ENCODE peak calls at places on chromosome 11, in seven cellular contexts. P is choroid plexus epithelial cell, Q is B cell, F is neural progenitor cell, N is breast epithelium, O is chondrocyte, A is left ventricle myocardium inferior. V is an unnamed sample.

GRCh38 chr11:57083641-57084385 is 95.1 kb downstream of the OR5AK2 start:
- DNase-seq in P (no peak), Q (no peak), F (no peak), N (no peak), O (no peak), A (no peak), V (no peak)

GRCh38 chr11:59551651-59552521 is 40.5 kb downstream of the OR4D9 start:
- DNase-seq in P (peak), Q (peak), F (peak), N (no peak), O (no peak), A (no peak), V (peak)

GRCh38 chr11:61963282-61964057 is 4.0 kb downstream of the FTH1 start:
- DNase-seq in P (peak), Q (peak), F (no peak), N (peak), O (no peak), A (no peak), V (no peak)

GRCh38 chr11:65417702-65418430 is 4.7 kb upstream of the NEAT1 start:
- DNase-seq in P (peak), Q (peak), F (no peak), N (no peak), O (no peak), A (peak), V (no peak)

GRCh38 chr11:114321621-114322257 is 25.5 kb downstream of the NNMT start:
- DNase-seq in P (peak), Q (no peak), F (no peak), N (no peak), O (no peak), A (peak), V (no peak)

GRCh38 chr11:14380947-14381555 is 22.1 kb upstream of the RRAS2 start:
- DNase-seq in P (peak), Q (peak), F (peak), N (peak), O (peak), A (peak), V (peak)

GRCh38 chr11:119190531-119190930 is 5.3 kb downstream of the NHERF4 start:
- DNase-seq in P (no peak), Q (no peak), F (no peak), N (no peak), O (peak), A (no peak), V (no peak)

GRCh38 chr11:104199041-104199440 is 35.1 kb upstream of the PDGFD start:
- DNase-seq in P (no peak), Q (no peak), F (no peak), N (no peak), O (no peak), A (no peak), V (no peak)

GRCh38 chr11:45662665-45663485 is 2.5 kb downstream of the CHST1 start:
- DNase-seq in P (peak), Q (no peak), F (peak), N (no peak), O (peak), A (no peak), V (no peak)

GRCh38 chr11:103483996-103484395 is 374.8 kb downstream of the DYNC2H1 start:
- DNase-seq in P (peak), Q (no peak), F (no peak), N (no peak), O (no peak), A (no peak), V (no peak)

GRCh38 chr11:121035823-121036222 is 11.9 kb downstream of the TBCEL start:
- DNase-seq in P (peak), Q (no peak), F (no peak), N (no peak), O (no peak), A (no peak), V (no peak)

DNA sequence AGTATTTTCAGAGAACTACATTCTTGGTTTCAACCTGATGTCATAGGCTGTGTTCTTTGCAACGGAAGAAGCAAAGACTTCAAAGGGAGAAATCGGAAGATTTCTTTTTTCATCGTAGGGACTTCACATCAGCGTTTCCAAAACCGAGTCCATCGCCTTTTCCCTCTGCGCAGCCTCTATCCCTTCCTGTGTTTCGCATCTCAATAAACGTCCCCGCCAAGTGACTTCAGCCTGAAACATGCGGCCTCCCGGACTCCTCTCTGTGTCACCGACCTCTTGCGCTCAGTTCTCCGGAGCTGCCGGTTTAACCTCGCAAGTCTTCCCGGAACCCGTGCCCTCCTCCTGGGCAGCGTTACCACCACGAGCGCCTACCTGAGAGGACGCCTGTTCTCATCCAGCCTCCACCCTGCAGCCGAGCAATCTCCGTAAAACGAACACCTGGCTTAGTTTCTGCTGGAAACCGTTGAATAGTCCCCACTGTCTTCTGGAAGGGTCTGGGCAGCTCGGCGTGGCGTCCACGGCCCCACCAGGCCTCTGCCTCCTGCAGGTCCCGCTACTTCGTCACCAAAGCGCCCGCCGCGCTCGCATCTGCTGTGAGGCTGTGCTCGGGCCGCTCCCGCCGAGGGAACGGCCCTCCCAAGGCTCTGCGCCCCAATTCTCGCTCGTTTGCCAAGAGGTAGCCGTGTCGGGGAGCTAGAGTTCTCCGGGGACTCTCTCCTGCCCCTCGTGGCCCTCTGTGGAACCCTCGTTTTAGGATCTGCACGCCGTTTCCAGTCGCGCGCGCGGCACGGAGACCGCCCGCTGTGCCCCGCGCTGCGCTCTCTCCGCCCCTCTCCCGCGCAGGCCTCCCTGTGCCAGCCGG is at the start of gene GLB1L3:
- DNase-seq in P (peak), Q (peak), F (peak), N (peak), O (no peak), A (no peak), V (peak)
- TF ChIP-seq CTCF in P (peak), Q (peak), F (peak), N (no peak), O (peak), A (peak), V (peak)

GRCh38 chr11:96237759-96238158 is 105.2 kb downstream of the MAML2 start:
- DNase-seq in P (no peak), Q (no peak), F (peak), N (no peak), O (no peak), A (no peak), V (no peak)

GRCh38 chr11:96242971-96243647 is 99.9 kb downstream of the MAML2 start:
- DNase-seq in P (peak), Q (peak), F (peak), N (peak), O (peak), A (peak), V (peak)

GRCh38 chr11:96242191-96242845 is 100.7 kb downstream of the MAML2 start:
- DNase-seq in P (peak), Q (no peak), F (peak), N (no peak), O (no peak), A (no peak), V (no peak)

GRCh38 chr11:96238563-96239166 is 104.3 kb downstream of the MAML2 start:
- DNase-seq in P (peak), Q (no peak), F (no peak), N (no peak), O (no peak), A (no peak), V (no peak)

DNA sequence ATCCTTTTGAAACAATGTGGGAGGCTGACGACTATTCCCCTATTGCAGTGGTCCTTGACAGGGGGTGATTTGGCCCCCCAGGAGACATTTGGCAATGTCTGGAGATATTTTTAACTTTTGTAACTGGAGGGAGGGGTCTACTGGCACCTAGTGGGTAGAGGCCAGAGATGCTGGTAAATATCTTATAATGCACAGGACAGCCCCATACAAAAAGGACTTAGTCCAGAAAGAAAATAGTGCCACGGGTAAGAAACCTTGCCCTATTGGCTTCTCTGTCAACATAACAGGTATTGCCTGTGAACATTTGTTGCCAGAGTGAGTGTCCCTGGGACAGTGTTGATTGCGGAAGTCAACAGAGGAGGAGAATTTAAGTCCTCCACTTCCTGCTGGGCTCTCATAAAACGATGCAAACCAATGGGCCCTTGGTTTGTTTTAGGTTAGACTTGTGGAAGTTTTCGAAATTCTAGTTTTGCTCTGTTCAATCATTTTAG is 101.6 kb downstream of the MAML2 start:
- DNase-seq in P (no peak), Q (no peak), F (no peak), N (peak), O (no peak), A (no peak), V (no peak)
- TF ChIP-seq CTCF in P (peak), Q (no peak), F (peak), N (no peak), O (peak), A (no peak), V (no peak)

GRCh38 chr11:124536520-124536919 is 6.9 kb downstream of the OR8B12 start:
- DNase-seq in P (peak), Q (no peak), F (peak), N (peak), O (no peak), A (peak), V (no peak)
- TF ChIP-seq CTCF in P (peak), Q (no peak), F (peak), N (peak), O (no peak), A (no peak), V (no peak)

DNA sequence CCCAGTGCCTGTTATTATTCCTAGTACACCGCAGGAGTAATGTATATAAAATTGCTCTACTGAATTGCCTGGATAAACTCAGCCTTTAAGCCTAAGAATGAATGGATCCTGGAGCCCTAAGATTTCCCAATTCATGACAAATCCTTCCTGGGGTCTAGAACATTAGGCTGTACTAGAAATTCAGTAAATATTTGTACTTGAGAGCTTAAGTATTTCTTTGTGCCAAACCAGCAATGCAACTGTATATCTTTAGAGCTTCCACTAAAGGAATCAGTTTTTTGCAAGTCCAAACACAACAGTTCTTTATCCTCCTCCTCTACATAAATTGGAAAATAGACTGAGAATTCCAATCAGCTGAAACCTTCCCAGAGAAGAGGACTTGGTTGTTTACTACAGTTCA is 65.6 kb downstream of the FAM168A start:
- DNase-seq in P (no peak), Q (no peak), F (no peak), N (no peak), O (no peak), A (no peak), V (no peak)
- TF ChIP-seq CTCF in P (no peak), Q (no peak), F (no peak), N (no peak), O (no peak), A (no peak), V (no peak)

GRCh38 chr11:74094393-74094792 is 76.4 kb downstream of the C2CD3 start:
- DNase-seq in P (no peak), Q (no peak), F (no peak), N (no peak), O (no peak), A (no peak), V (no peak)
- TF ChIP-seq CTCF in P (peak), Q (no peak), F (no peak), N (no peak), O (no peak), A (no peak), V (no peak)

DNA sequence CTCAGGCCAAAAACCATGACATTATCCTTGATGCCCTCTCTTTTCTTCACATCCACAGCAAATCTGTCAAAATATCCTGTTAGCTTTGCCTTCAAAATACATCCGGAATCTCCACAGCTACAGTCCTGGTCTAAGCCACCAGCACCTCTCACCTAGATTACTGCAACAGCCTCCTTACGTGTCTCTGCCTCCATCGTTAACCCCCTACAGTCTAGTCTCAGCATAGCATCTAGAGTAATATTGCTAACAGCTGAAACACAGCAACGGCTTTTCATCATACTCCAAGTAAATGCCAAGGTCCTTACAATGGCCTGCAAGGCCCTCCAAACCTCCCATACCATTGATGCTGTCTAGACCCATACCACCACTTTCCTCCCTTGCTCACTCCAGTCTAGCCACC is 4.4 kb downstream of the TSG101 start:
- DNase-seq in P (peak), Q (no peak), F (peak), N (no peak), O (no peak), A (no peak), V (no peak)
- TF ChIP-seq CTCF in P (peak), Q (no peak), F (peak), N (no peak), O (no peak), A (no peak), V (no peak)

GRCh38 chr11:76469141-76469540 is 24.3 kb downstream of the EMSY start:
- DNase-seq in P (no peak), Q (no peak), F (no peak), N (no peak), O (no peak), A (no peak), V (no peak)

GRCh38 chr11:76466666-76467065 is 21.8 kb downstream of the EMSY start:
- DNase-seq in P (no peak), Q (no peak), F (no peak), N (no peak), O (no peak), A (no peak), V (no peak)

GRCh38 chr11:76471378-76471777 is 26.6 kb downstream of the EMSY start:
- DNase-seq in P (no peak), Q (no peak), F (no peak), N (no peak), O (no peak), A (no peak), V (no peak)
- TF ChIP-seq CTCF in P (no peak), Q (no peak), F (no peak), N (no peak), O (no peak), A (no peak), V (no peak)

GRCh38 chr11:109853156-109853776 is 239.9 kb upstream of the ZC3H12C start:
- DNase-seq in P (peak), Q (peak), F (peak), N (no peak), O (no peak), A (no peak), V (peak)
- TF ChIP-seq CTCF in P (peak), Q (peak), F (peak), N (no peak), O (peak), A (peak), V (peak)

DNA sequence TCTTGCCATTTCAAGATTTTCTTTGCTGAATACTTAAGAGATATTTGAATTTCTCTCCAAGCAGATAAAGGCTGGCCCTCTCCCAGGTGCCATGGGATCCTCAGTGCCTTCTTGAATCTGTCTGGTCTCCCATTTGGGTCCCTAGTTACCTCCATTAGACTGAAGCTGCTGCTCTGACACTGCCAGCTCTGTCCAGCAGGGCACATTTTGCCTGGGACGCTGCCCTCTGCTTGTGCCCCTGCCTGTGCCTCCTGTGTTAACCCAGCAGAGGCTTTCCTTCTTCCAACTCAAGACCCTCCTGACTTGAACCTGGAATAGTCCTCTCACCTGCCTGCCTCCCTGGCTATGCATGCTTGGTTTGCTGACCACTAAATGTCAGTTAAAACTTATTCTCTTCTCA is 406.3 kb downstream of the BUD13 start:
- DNase-seq in P (no peak), Q (no peak), F (no peak), N (no peak), O (no peak), A (no peak), V (no peak)
- TF ChIP-seq CTCF in P (no peak), Q (no peak), F (peak), N (no peak), O (peak), A (no peak), V (no peak)

DNA sequence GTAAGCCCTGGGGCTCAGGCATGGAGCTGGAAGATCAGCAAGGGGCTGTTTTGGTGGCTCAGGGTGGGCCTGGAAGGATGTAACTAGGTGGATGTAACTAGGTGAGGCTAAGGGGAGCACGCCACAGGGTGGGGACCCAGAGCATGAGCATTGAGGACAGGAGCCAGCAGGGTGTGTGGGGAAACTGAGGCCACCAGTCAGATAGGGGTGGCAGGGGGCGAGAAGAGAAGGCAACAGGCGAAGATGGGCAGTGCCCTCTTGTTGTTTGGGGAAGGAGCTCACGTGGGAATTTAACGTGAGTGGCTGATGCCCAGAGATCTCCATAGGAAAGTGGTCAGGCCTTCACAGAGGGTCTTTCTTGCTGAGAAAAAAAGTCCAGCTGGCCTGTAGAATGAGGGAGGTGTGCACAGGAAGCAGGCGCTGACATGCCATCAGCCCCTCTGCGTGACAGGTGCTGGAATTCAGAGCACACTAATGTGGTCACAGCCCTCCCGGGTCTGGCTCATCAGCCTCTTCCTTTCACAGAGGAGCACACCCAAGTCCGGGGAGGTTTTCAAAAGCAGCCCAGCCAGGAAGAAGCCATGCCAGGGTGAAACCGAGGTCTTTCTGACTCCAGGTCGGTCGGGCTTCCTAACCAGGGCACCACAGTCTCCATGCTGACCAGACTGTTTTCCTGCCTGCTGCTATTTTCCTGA is 54.6 kb upstream of the PAX6 start:
- DNase-seq in P (no peak), Q (no peak), F (no peak), N (no peak), O (no peak), A (no peak), V (no peak)
- TF ChIP-seq CTCF in P (no peak), Q (no peak), F (no peak), N (no peak), O (no peak), A (no peak), V (no peak)

V was measured in endothelial cell.